ENCODE peak calls at places on chromosomes 11 and 22, in five cellular contexts. J is HFFc6, U is mesothelial cell of epicardium, F is LoVo, O is left ventricle myocardium inferior. C is an unnamed sample.

GRCh38 chr11:106133529-106133928 is 56.1 kb downstream of the AASDHPPT start:
- DNase-seq in O (no peak), U (no peak), J (no peak), F (no peak), C (no peak)

GRCh38 chr11:30485222-30485621 is 100.9 kb downstream of the MPPED2 start:
- DNase-seq in F (no peak), U (no peak), O (no peak), J (no peak), C (no peak)

GRCh38 chr11:111851636-111852035 is 19.7 kb downstream of the ALG9 start:
- DNase-seq in O (no peak), F (no peak), J (peak), U (no peak), C (no peak)

GRCh38 chr11:87125257-87125656 is 87.5 kb downstream of the TMEM135 start:
- DNase-seq in O (no peak), U (no peak), F (no peak), J (no peak), C (no peak)

GRCh38 chr11:120326228-120326627 is 1.1 kb downstream of the TLCD5 start:
- DNase-seq in F (no peak), O (no peak), J (peak), U (no peak), C (no peak)

GRCh38 chr11:69958308-69958707 is 119.8 kb upstream of the ANO1 start:
- DNase-seq in U (no peak), F (no peak), O (no peak), J (peak), C (no peak)

GRCh38 chr11:5626191-5626590 is 1.4 kb downstream of the TRIM34 start:
- DNase-seq in O (no peak), F (no peak), U (no peak), J (peak), C (no peak)

GRCh38 chr11:8056810-8057463 is 24.1 kb upstream of the TUB start:
- DNase-seq in O (no peak), F (no peak), U (peak), J (peak), C (peak)

GRCh38 chr11:47986742-47987141 is 6.4 kb downstream of the PTPRJ start:
- DNase-seq in F (peak), U (no peak), J (no peak), O (no peak), C (no peak)

GRCh38 chr22:50469377-50470305 is 5.2 kb downstream of the SBF1 start:
- DNase-seq in O (peak), J (no peak), U (no peak), F (peak), C (no peak)

GRCh38 chr22:36233796-36234195 is 5.5 kb downstream of the APOL2 start:
- DNase-seq in F (no peak), U (no peak), O (no peak), J (no peak), C (no peak)

GRCh38 chr22:27183474-27183873 is 526.1 kb downstream of the MIAT start:
- DNase-seq in J (no peak), O (no peak), U (no peak), F (no peak), C (no peak)

GRCh38 chr22:19448739-19449421 is 1.4 kb upstream of the C22orf39 start:
- DNase-seq in O (no peak), F (no peak), J (no peak), U (no peak), C (no peak)

GRCh38 chr11:12226093-12226492 is 115.7 kb downstream of the MICAL2 start:
- DNase-seq in U (no peak), J (no peak), F (no peak), O (no peak), C (no peak)

GRCh38 chr11:830295-831131 is 2.2 kb upstream of the CD151 start:
- DNase-seq in J (peak), U (peak), F (no peak), O (peak), C (peak)